ENCODE peak calls at places on chromosome 1, in six cellular contexts. W is islet precursor cell; K is mucosa of gallbladder; V is NAMALWA; U is hypothalamus; F is activated gamma-delta T cell treated with anti-CD3 and anti-CD28 coated beads, Interleukin-2, amount 50 U/mL, for 16 hours. Y is an unnamed sample.

GRCh38 chr1:218620956-218621355 is 275.8 kb downstream of the TGFB2 start:
- DNase-seq in W (no peak), K (no peak), V (no peak), U (no peak), F (no peak), Y (no peak)

GRCh38 chr1:220881918-220882891 is 3.0 kb downstream of the HLX start:
- DNase-seq in W (peak; percentile 89), K (no peak), V (no peak), U (no peak), F (no peak), Y (no peak)

GRCh38 chr1:248800459-248800858 is 25.3 kb downstream of the SH3BP5L start:
- DNase-seq in W (no peak), K (no peak), V (no peak), U (no peak), F (no peak), Y (no peak)

GRCh38 chr1:20074046-20074724 is 4.2 kb downstream of the PLA2G5 start:
- DNase-seq in W (no peak), K (no peak), V (no peak), U (no peak), F (no peak), Y (no peak)

GRCh38 chr1:66618390-66618789 is 84.4 kb downstream of the SGIP1 start:
- DNase-seq in W (no peak), K (no peak), V (no peak), U (no peak), F (no peak), Y (no peak)

GRCh38 chr1:53371121-53371666 is 43.3 kb upstream of the LRP8 start:
- DNase-seq in W (peak; percentile 45), K (no peak), V (no peak), U (no peak), F (no peak), Y (no peak)

GRCh38 chr1:3948344-3948743 is 48.3 kb upstream of the C1orf174 start:
- DNase-seq in W (peak; percentile 82), K (no peak), V (no peak), U (no peak), F (no peak), Y (no peak)

GRCh38 chr1:213017447-213018273 is 2.0 kb upstream of the ANGEL2 start:
- DNase-seq in W (no peak), K (no peak), V (no peak), U (no peak), F (no peak), Y (no peak)

GRCh38 chr1:171252482-171252881 is 4.2 kb downstream of the FMO1 start:
- DNase-seq in W (no peak), K (no peak), V (peak; percentile 97), U (no peak), F (no peak), Y (no peak)

Y was measured in HAP-1.